ENCODE peak calls at places on chromosomes 7 and 10, in four cellular contexts. O, G, H and J are unnamed samples.

GRCh38 chr10:48501226-48501625 is 103.6 kb downstream of the ARHGAP22 start:
- DNase-seq in O (no peak), G (no peak), H (no peak), J (no peak)

GRCh38 chr10:72593963-72594362 is 31.9 kb downstream of the MICU1 start:
- DNase-seq in O (no peak), G (no peak), H (no peak), J (no peak)

GRCh38 chr10:34341473-34341872 is 473.6 kb downstream of the PARD3 start:
- DNase-seq in O (no peak), G (no peak), H (no peak), J (no peak)

GRCh38 chr10:78277734-78278404 is 244.2 kb downstream of the RPS24 start:
- DNase-seq in O (no peak), G (peak), H (no peak), J (no peak)

GRCh38 chr7:130831817-130832481 is 97.9 kb upstream of the KLF14 start:
- DNase-seq in O (no peak), G (no peak), H (no peak), J (no peak)

GRCh38 chr7:140033036-140033435 is 29.7 kb downstream of the PARP12 start:
- DNase-seq in O (no peak), G (no peak), H (no peak), J (no peak)

GRCh38 chr7:151351027-151351426 is 9.4 kb downstream of the NUB1 start:
- DNase-seq in O (no peak), G (no peak), H (no peak), J (no peak)

GRCh38 chr7:142508251-142508650 is 241.0 kb upstream of the PRSS1 start:
- DNase-seq in O (no peak), G (no peak), H (no peak), J (no peak)

GRCh38 chr7:8783229-8783628 is 349.8 kb downstream of the NXPH1 start:
- DNase-seq in O (no peak), G (no peak), H (no peak), J (no peak)

GRCh38 chr7:47403341-47403866 is 178.5 kb downstream of the TNS3 start:
- DNase-seq in O (no peak), G (no peak), H (no peak), J (no peak)

GRCh38 chr10:36634916-36635315 is 490.5 kb upstream of the ANKRD30A start:
- DNase-seq in O (no peak), G (no peak), H (no peak), J (no peak)

GRCh38 chr7:23468721-23469149 is 1.6 kb downstream of the IGF2BP3 start:
- DNase-seq in O (no peak), G (no peak), H (no peak), J (no peak)

GRCh38 chr10:117496616-117497028 is 45.9 kb upstream of the EMX2 start:
- DNase-seq in O (peak), G (peak), H (peak), J (peak)

GRCh38 chr10:34018129-34018528 is 683.7 kb upstream of the NRP1 start:
- DNase-seq in O (no peak), G (no peak), H (no peak), J (no peak)

GRCh38 chr7:90804370-90804769 is 208.2 kb downstream of the CDK14 start:
- DNase-seq in O (no peak), G (no peak), H (no peak), J (no peak)

GRCh38 chr7:18770852-18771251 is 275.3 kb downstream of the HDAC9 start:
- DNase-seq in O (no peak), G (no peak), H (no peak), J (no peak)

GRCh38 chr7:126483972-126484371 is 768.8 kb downstream of the GRM8 start:
- DNase-seq in O (no peak), G (no peak), H (no peak), J (no peak)

GRCh38 chr7:84194484-84195260 is at the start of gene SEMA3A:
- DNase-seq in O (peak), G (peak), H (no peak), J (peak)

GRCh38 chr7:71871446-71871845 is 540.7 kb downstream of the CALN1 start:
- DNase-seq in O (no peak), G (no peak), H (no peak), J (no peak)

GRCh38 chr7:93442478-93443224 is 131.9 kb downstream of the CALCR start:
- DNase-seq in O (peak), G (no peak), H (peak), J (no peak)

GRCh38 chr10:112137381-112137987 is 46.1 kb downstream of the GPAM start:
- DNase-seq in O (peak), G (peak), H (peak), J (no peak)

GRCh38 chr10:70479161-70479531 is 579 bp downstream of the PALD1 start:
- DNase-seq in O (no peak), G (no peak), H (no peak), J (no peak)

GRCh38 chr7:1705339-1705738 is 35.3 kb downstream of the ELFN1 start:
- DNase-seq in O (no peak), G (no peak), H (peak), J (peak)

GRCh38 chr10:118383699-118384098 is 41.6 kb upstream of the FAM204A start:
- DNase-seq in O (no peak), G (no peak), H (no peak), J (no peak)

GRCh38 chr7:127383123-127383835 is 9.2 kb downstream of the ZNF800 start:
- DNase-seq in O (no peak), G (no peak), H (no peak), J (no peak)

GRCh38 chr7:55223023-55223422 is 142.1 kb upstream of the LANCL2 start:
- DNase-seq in O (no peak), G (no peak), H (no peak), J (no peak)

GRCh38 chr10:782751-783648 is 93.5 kb upstream of the DIP2C start:
- DNase-seq in O (no peak), G (no peak), H (peak), J (peak)

GRCh38 chr7:86598721-86599120 is 45.0 kb upstream of the GRM3 start:
- DNase-seq in O (no peak), G (no peak), H (no peak), J (no peak)

GRCh38 chr7:144256112-144256511 is 8.5 kb downstream of the OR2A7 start:
- DNase-seq in O (no peak), G (no peak), H (no peak), J (no peak)

GRCh38 chr7:44909596-44909995 is 24.3 kb upstream of the PURB start:
- DNase-seq in O (no peak), G (no peak), H (no peak), J (no peak)

GRCh38 chr10:128066954-128067382 is 59.3 kb downstream of the MKI67 start:
- DNase-seq in O (no peak), G (no peak), H (peak), J (no peak)

GRCh38 chr7:132296820-132297219 is 279.4 kb downstream of the PLXNA4 start:
- DNase-seq in O (no peak), G (no peak), H (no peak), J (no peak)

GRCh38 chr10:131694168-131694962 is 206.4 kb upstream of the PPP2R2D start:
- DNase-seq in O (no peak), G (no peak), H (no peak), J (no peak)

GRCh38 chr10:22727112-22727511 is 12.7 kb upstream of the PIP4K2A start:
- DNase-seq in O (no peak), G (no peak), H (no peak), J (no peak)

DNA sequence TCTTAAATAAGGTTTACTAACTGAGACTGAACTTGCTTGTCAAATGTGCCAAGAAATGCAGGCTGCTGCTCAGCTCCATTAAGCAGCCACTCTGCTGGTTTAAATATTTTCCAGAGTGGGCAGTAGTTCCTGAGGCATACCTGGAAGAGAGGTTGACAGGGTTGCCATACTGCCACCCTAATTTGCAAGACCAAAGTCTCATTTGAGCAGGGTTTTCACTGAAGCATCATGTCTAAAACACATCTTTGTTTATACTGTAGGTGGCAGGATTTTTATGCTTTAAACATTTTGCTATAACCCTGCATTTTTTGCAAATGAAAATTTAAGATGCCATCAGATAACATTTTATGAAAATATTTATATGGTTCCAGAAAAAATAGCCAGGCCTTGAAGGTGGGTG is 618.0 kb upstream of the LRRTM3 start:
- DNase-seq in O (no peak), G (no peak), H (peak), J (no peak)
- TF ChIP-seq CTCF in O (no peak), G (no peak), H (peak), J (no peak)

DNA sequence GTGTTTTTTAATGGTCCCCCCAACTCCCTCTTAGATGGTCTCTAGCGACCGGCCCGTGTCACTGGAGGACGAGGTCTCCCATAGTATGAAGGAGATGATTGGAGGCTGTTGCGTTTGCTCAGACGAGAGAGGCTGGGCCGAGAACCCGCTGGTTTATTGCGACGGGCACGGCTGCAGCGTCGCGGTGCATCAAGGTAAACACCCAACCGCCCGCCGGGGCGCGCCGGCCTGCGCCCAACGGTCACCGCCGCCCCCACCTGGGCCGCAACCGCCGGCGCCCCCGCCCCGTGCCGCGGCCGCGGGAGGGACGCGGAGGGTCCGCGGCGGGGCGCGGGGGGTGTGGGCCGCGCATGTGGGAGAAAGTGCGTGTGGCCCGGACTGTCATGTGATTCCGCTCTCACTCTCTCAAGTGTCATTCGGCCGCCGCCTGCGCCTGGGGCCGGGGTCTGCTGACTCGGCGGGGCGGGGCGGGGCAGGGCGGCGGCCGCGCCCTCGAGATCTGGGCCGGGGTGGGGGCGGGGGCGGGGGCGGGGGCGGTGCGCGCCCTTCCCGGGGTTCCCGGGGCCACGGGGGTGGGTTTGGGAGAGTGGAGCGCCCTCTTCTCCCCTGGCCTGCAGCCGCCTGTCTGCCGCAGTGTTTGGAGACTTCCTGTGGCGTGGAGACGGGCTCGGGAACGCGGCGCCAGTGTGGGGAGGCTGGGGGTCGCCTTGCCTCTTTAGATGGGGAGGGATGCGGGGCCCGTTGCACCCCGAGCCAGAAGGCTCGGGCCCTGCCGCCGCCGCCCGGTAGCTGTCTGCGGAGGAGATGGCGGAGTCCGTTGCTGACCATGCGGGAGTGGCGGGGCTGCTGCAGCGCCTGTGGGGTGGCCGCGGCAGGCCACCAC is 820 bp downstream of the MLLT10 start:
- DNase-seq in O (peak), G (peak), H (peak), J (peak)
- TF ChIP-seq POLR2A in O (peak), G (no peak), H (no peak), J (no peak)

GRCh38 chr10:133441780-133442179 is 12.0 kb upstream of the SCART1 start:
- DNase-seq in O (no peak), G (no peak), H (no peak), J (peak)

GRCh38 chr10:133439517-133440461 is 14.0 kb upstream of the SCART1 start:
- DNase-seq in O (no peak), G (no peak), H (no peak), J (peak)

GRCh38 chr10:133440633-133441285 is 13.0 kb upstream of the SCART1 start:
- DNase-seq in O (no peak), G (no peak), H (no peak), J (no peak)

GRCh38 chr10:133442191-133442966 is 11.4 kb upstream of the SCART1 start:
- DNase-seq in O (no peak), G (no peak), H (no peak), J (no peak)

DNA sequence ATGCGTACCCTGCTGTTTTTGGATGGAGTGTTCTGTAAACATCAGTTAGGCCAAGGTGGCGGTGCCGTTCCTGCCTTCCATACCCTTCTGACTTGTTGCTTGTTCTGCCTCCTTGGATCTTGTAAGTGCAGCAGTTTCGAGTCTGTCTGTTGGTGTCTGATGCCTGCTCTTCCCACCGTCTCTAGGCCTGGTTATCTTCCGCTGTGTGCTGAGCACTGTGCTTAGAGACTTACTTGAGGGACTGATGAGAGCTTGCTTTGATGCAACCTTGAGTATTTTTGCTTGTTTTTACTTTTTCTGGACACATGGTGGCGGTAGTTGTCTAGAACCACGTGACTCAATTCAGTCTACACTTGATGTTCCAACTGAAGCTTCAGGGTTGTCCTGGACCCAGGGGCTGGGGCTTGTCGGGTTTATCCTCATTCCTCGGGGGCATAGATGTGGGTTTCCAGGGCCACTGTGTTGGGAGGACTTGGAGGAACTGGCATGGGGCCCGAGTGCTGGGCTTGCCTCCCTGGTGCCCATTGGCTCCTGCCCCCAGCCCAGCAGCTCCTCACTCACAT is 14.4 kb upstream of the SPRN start:
- DNase-seq in O (no peak), G (no peak), H (no peak), J (no peak)
- TF ChIP-seq CTCF in O (no peak), G (no peak), H (peak), J (no peak)

GRCh38 chr7:159229683-159230475 is 85.2 kb upstream of the VIPR2 start:
- DNase-seq in O (no peak), G (no peak), H (no peak), J (no peak)
- TF ChIP-seq POLR2A in O (no peak), G (no peak), H (no peak), J (no peak)